ENCODE peak calls at places on chromosomes 16 and 17, in four cellular contexts. One of them, this sample, is unnamed.

GRCh38 chr17:75848523-75849303 is 4.5 kb upstream of the UNC13D start:
- DNase-seq in colonic mucosa: peak
- DNase-seq in neuronal stem cell: peak
- DNase-seq in fibroblast of lung: peak
- DNase-seq in this sample: peak

GRCh38 chr16:57689772-57690558 is 4.6 kb upstream of the DRC7 start:
- DNase-seq in fibroblast of lung: no peak
- DNase-seq in neuronal stem cell: no peak
- DNase-seq in colonic mucosa: no peak
- DNase-seq in this sample: no peak

GRCh38 chr16:10982430-10983174 is 38.2 kb downstream of the CLEC16A start:
- DNase-seq in fibroblast of lung: no peak
- DNase-seq in colonic mucosa: no peak
- DNase-seq in neuronal stem cell: no peak
- DNase-seq in this sample: no peak

GRCh38 chr17:74325743-74326379 is at the start of gene KIF19:
- DNase-seq in fibroblast of lung: no peak
- DNase-seq in colonic mucosa: peak
- DNase-seq in neuronal stem cell: peak
- DNase-seq in this sample: no peak

GRCh38 chr17:30605523-30605922 is 128.3 kb downstream of the GOSR1 start:
- DNase-seq in fibroblast of lung: no peak
- DNase-seq in neuronal stem cell: no peak
- DNase-seq in colonic mucosa: no peak
- DNase-seq in this sample: no peak

GRCh38 chr16:77404823-77405222 is 30.0 kb downstream of the ADAMTS18 start:
- DNase-seq in fibroblast of lung: no peak
- DNase-seq in neuronal stem cell: no peak
- DNase-seq in colonic mucosa: no peak
- DNase-seq in this sample: no peak

GRCh38 chr17:62713096-62713870 is 85.8 kb downstream of the MRC2 start:
- DNase-seq in neuronal stem cell: no peak
- DNase-seq in colonic mucosa: no peak
- DNase-seq in fibroblast of lung: no peak
- DNase-seq in this sample: no peak

GRCh38 chr16:228917-229730 is at the start of gene LUC7L:
- DNase-seq in neuronal stem cell: peak
- DNase-seq in fibroblast of lung: peak
- DNase-seq in colonic mucosa: peak
- DNase-seq in this sample: peak

GRCh38 chr16:66588981-66589713 is 9.9 kb downstream of the CMTM2 start:
- DNase-seq in fibroblast of lung: peak
- DNase-seq in neuronal stem cell: no peak
- DNase-seq in colonic mucosa: peak
- DNase-seq in this sample: no peak

GRCh38 chr16:3618782-3619166 is 7.4 kb upstream of the SLX4 start:
- DNase-seq in fibroblast of lung: no peak
- DNase-seq in neuronal stem cell: no peak
- DNase-seq in colonic mucosa: no peak
- DNase-seq in this sample: no peak

GRCh38 chr16:4515611-4516233 is 22.9 kb downstream of the CDIP1 start:
- DNase-seq in colonic mucosa: no peak
- DNase-seq in neuronal stem cell: no peak
- DNase-seq in fibroblast of lung: no peak
- DNase-seq in this sample: no peak

GRCh38 chr17:6668219-6668618 is 16.7 kb downstream of the C17orf100 start:
- DNase-seq in fibroblast of lung: no peak
- DNase-seq in neuronal stem cell: no peak
- DNase-seq in colonic mucosa: no peak
- DNase-seq in this sample: no peak

GRCh38 chr16:20923876-20924275 is 23.3 kb downstream of the LYRM1 start:
- DNase-seq in neuronal stem cell: no peak
- DNase-seq in colonic mucosa: no peak
- DNase-seq in fibroblast of lung: no peak
- DNase-seq in this sample: no peak

GRCh38 chr17:41024702-41025101 is 2.3 kb downstream of the KRTAP1-5 start:
- DNase-seq in colonic mucosa: no peak
- DNase-seq in fibroblast of lung: no peak
- DNase-seq in neuronal stem cell: no peak
- DNase-seq in this sample: no peak

GRCh38 chr17:68048996-68049395 is 13.5 kb downstream of the KPNA2 start:
- DNase-seq in neuronal stem cell: no peak
- DNase-seq in colonic mucosa: no peak
- DNase-seq in fibroblast of lung: no peak
- DNase-seq in this sample: no peak

GRCh38 chr17:78950870-78951269 is 25.7 kb upstream of the TIMP2 start:
- DNase-seq in neuronal stem cell: no peak
- DNase-seq in colonic mucosa: no peak
- DNase-seq in fibroblast of lung: no peak
- DNase-seq in this sample: no peak

GRCh38 chr17:18323007-18323406 is 7.9 kb downstream of the SMCR8 start:
- DNase-seq in colonic mucosa: no peak
- DNase-seq in fibroblast of lung: no peak
- DNase-seq in neuronal stem cell: no peak
- DNase-seq in this sample: peak

GRCh38 chr16:81035975-81036750 is 521 bp downstream of the ATMIN start:
- DNase-seq in neuronal stem cell: peak
- DNase-seq in fibroblast of lung: peak
- DNase-seq in colonic mucosa: peak
- DNase-seq in this sample: peak

GRCh38 chr17:43416998-43417891 is 18.5 kb downstream of the ARL4D start:
- DNase-seq in fibroblast of lung: peak
- DNase-seq in colonic mucosa: peak
- DNase-seq in neuronal stem cell: no peak
- DNase-seq in this sample: peak

GRCh38 chr16:58855291-58855823 is 121.2 kb upstream of the GOT2 start:
- DNase-seq in neuronal stem cell: peak
- DNase-seq in fibroblast of lung: no peak
- DNase-seq in colonic mucosa: no peak
- DNase-seq in this sample: no peak

GRCh38 chr17:21676281-21677111 is 15.8 kb upstream of the KCNJ18 start:
- DNase-seq in colonic mucosa: no peak
- DNase-seq in neuronal stem cell: no peak
- DNase-seq in fibroblast of lung: no peak
- DNase-seq in this sample: peak

GRCh38 chr16:84239910-84240309 is at the start of gene KCNG4:
- DNase-seq in neuronal stem cell: no peak
- DNase-seq in fibroblast of lung: no peak
- DNase-seq in colonic mucosa: no peak
- DNase-seq in this sample: peak

GRCh38 chr16:77037696-77038347 is 153.2 kb upstream of the MON1B start:
- DNase-seq in neuronal stem cell: no peak
- DNase-seq in colonic mucosa: no peak
- DNase-seq in fibroblast of lung: no peak
- DNase-seq in this sample: no peak

GRCh38 chr16:23784811-23785447 is 30.1 kb downstream of the CHP2 start:
- DNase-seq in neuronal stem cell: no peak
- DNase-seq in fibroblast of lung: peak
- DNase-seq in colonic mucosa: no peak
- DNase-seq in this sample: no peak

GRCh38 chr16:68520649-68521086 is 18.4 kb upstream of the ZFP90 start:
- DNase-seq in colonic mucosa: peak
- DNase-seq in neuronal stem cell: peak
- DNase-seq in fibroblast of lung: peak
- DNase-seq in this sample: peak
- H3K4me3 ChIP-seq in colonic mucosa: peak
- H3K4me3 ChIP-seq in neuronal stem cell: no peak
- H3K4me3 ChIP-seq in fibroblast of lung: peak
- H3K4me3 ChIP-seq in this sample: peak

DNA sequence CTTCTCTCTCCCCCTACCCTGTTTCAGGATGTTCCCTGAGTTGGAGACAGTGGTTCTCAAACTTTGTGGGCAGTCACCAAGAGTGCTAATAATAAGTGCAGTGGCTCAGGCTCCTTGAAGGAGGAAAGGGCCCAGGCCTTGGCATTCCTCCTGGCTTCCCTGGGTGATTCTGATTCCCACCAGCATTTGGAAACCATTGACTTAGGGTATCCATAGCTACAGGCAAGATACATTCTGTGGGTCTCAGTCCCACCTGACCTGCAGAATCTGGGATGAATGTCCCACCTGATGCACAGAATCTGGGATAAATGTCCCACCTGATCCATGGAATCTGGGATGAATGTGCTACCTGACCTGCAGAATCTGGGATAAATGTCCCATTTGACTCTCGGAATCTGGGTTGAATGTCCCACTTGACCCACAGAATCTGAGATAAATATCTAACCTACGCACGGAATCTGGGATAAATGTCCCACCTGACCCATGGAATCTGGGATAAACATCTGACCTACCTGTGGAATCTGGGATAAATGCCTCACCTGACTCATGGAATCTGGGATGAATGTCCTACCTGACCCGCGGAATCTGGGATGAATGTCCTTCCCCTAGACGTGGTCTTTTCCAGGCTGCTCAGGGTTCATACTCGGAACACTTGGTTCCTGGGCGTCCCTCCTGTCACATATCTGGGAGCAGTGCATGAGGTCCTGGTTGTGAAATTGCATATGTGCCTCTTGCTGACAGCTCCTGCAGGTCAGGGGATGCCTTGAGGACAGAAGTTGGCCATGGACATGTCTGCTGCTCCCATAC is 136.7 kb upstream of the HS3ST2 start:
- DNase-seq in colonic mucosa: no peak
- DNase-seq in neuronal stem cell: no peak
- DNase-seq in fibroblast of lung: no peak
- DNase-seq in this sample: no peak
- H3K9ac ChIP-seq in colonic mucosa: no peak
- H3K9ac ChIP-seq in neuronal stem cell: no peak
- H3K9ac ChIP-seq in fibroblast of lung: no peak
- H3K9ac ChIP-seq in this sample: no peak

GRCh38 chr17:69609495-69610315 is 195.2 kb downstream of the MAP2K6 start:
- DNase-seq in neuronal stem cell: no peak
- DNase-seq in colonic mucosa: peak
- DNase-seq in fibroblast of lung: peak
- DNase-seq in this sample: no peak
- H3K4me3 ChIP-seq in neuronal stem cell: no peak
- H3K4me3 ChIP-seq in colonic mucosa: no peak
- H3K4me3 ChIP-seq in fibroblast of lung: no peak
- H3K4me3 ChIP-seq in this sample: no peak

DNA sequence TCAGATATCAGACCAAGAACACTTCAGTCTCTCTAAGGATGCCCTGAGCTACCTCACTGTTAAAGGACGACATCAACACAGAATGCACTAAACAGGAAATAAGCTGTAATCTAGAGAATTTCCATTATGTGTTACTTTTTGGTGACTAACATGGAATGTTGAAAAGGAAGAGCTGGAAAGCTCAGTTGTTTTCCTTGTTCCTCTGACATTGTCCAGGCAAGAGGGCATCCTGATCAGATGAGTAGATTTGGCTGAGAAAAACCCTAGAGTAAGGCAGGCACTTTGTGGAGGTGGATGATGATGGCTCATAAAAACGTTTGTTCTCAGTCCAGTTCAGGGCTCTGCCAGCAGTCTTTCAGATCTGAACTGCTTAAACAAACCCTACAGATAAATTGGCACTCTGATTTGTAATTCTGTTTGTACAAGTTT is 34.0 kb downstream of the DGKE start:
- DNase-seq in fibroblast of lung: no peak
- DNase-seq in colonic mucosa: no peak
- DNase-seq in neuronal stem cell: no peak
- DNase-seq in this sample: no peak
- H3K9ac ChIP-seq in fibroblast of lung: no peak
- H3K9ac ChIP-seq in colonic mucosa: peak
- H3K9ac ChIP-seq in neuronal stem cell: no peak
- H3K9ac ChIP-seq in this sample: no peak

GRCh38 chr17:39225974-39226683 is 384 bp upstream of the STAC2 start:
- DNase-seq in fibroblast of lung: peak
- DNase-seq in neuronal stem cell: peak
- DNase-seq in colonic mucosa: peak
- DNase-seq in this sample: peak
- H3K4me3 ChIP-seq in fibroblast of lung: no peak
- H3K4me3 ChIP-seq in neuronal stem cell: peak
- H3K4me3 ChIP-seq in colonic mucosa: peak
- H3K4me3 ChIP-seq in this sample: peak

GRCh38 chr17:50118076-50118827 is 11.7 kb downstream of the SAMD14 start:
- DNase-seq in colonic mucosa: no peak
- DNase-seq in fibroblast of lung: no peak
- DNase-seq in neuronal stem cell: no peak
- DNase-seq in this sample: no peak

GRCh38 chr17:50118828-50119218 is 11.1 kb downstream of the SAMD14 start:
- DNase-seq in colonic mucosa: no peak
- DNase-seq in fibroblast of lung: no peak
- DNase-seq in neuronal stem cell: no peak
- DNase-seq in this sample: no peak

GRCh38 chr17:50123649-50124349 is 6.2 kb downstream of the SAMD14 start:
- DNase-seq in fibroblast of lung: no peak
- DNase-seq in neuronal stem cell: no peak
- DNase-seq in colonic mucosa: no peak
- DNase-seq in this sample: no peak

GRCh38 chr17:50122945-50123344 is 7.0 kb downstream of the SAMD14 start:
- DNase-seq in colonic mucosa: no peak
- DNase-seq in neuronal stem cell: no peak
- DNase-seq in fibroblast of lung: no peak
- DNase-seq in this sample: no peak

GRCh38 chr17:50120475-50121253 is 9.3 kb downstream of the SAMD14 start:
- DNase-seq in colonic mucosa: no peak
- DNase-seq in neuronal stem cell: no peak
- DNase-seq in fibroblast of lung: no peak
- DNase-seq in this sample: no peak
- H3K9ac ChIP-seq in colonic mucosa: peak
- H3K9ac ChIP-seq in neuronal stem cell: no peak
- H3K9ac ChIP-seq in fibroblast of lung: no peak
- H3K9ac ChIP-seq in this sample: no peak